ENCODE peak calls at places on chromosomes 2 and 18, in six cellular contexts. Z is WERI-Rb-1; O is SJSA1; I is endothelial cell of umbilical vein; W is RPMI7951; V is activated CD8-positive, alpha-beta T cell treated with anti-CD3 and anti-CD28 coated beads for 36 hours. U is an unnamed sample.

GRCh38 chr2:207513577-207514257 is 16.0 kb upstream of the CREB1 start:
- DNase-seq in V (no peak), I (peak; percentile 23), W (peak; percentile 94), Z (no peak), O (peak; percentile 92), U (no peak)

GRCh38 chr2:11915650-11916049 is 169.2 kb downstream of the LPIN1 start:
- DNase-seq in W (no peak), O (no peak), V (no peak), Z (no peak), I (no peak), U (no peak)

GRCh38 chr18:26546170-26546874 is 2.0 kb downstream of the KCTD1 start:
- DNase-seq in Z (no peak), V (no peak), I (peak; percentile 46), W (peak; percentile 25), O (no peak), U (no peak)

GRCh38 chr2:100895402-100895801 is 75.5 kb downstream of the NPAS2 start:
- DNase-seq in Z (no peak), W (peak; percentile 78), V (no peak), I (no peak), O (no peak), U (no peak)

GRCh38 chr2:70656421-70657010 is 102.9 kb upstream of the TGFA start:
- DNase-seq in I (no peak), V (peak; percentile 70), O (no peak), W (no peak), Z (no peak), U (no peak)

GRCh38 chr2:100193334-100193733 is 50.9 kb upstream of the AFF3 start:
- DNase-seq in V (no peak), O (no peak), W (peak; percentile 26), I (peak; percentile 42), Z (no peak), U (no peak)

GRCh38 chr2:84223191-84223590 is 235.9 kb downstream of the SUCLG1 start:
- DNase-seq in I (no peak), Z (no peak), O (peak; percentile 7), W (peak; percentile 37), V (no peak), U (no peak)

GRCh38 chr2:233995985-233996384 is 54.5 kb upstream of the SPP2 start:
- DNase-seq in V (no peak), O (no peak), I (no peak), W (peak; percentile 15), Z (no peak), U (no peak)

GRCh38 chr18:5315838-5316237 is 20.3 kb upstream of the ZBTB14 start:
- DNase-seq in W (no peak), V (no peak), Z (no peak), O (no peak), I (no peak), U (no peak)

GRCh38 chr18:79366177-79367094 is 29.3 kb upstream of the NFATC1 start:
- DNase-seq in O (peak; percentile 89), Z (no peak), W (peak; percentile 50), I (no peak), V (no peak), U (no peak)

GRCh38 chr2:239279508-239280295 is 121.1 kb downstream of the HDAC4 start:
- DNase-seq in O (no peak), Z (no peak), I (no peak), W (no peak), V (peak; percentile 1), U (no peak)

GRCh38 chr2:43100883-43101662 is 125.3 kb downstream of the ZFP36L2 start:
- DNase-seq in O (no peak), I (peak; percentile 37), W (peak; percentile 78), Z (peak; percentile 50), V (no peak), U (no peak)

GRCh38 chr18:24421831-24422230 is 4.6 kb upstream of the IMPACT start:
- DNase-seq in Z (no peak), W (no peak), O (no peak), V (no peak), I (no peak), U (no peak)

GRCh38 chr2:239035361-239035814 is 187.5 kb downstream of the TWIST2 start:
- DNase-seq in V (peak; percentile 71), W (peak; percentile 22), I (no peak), Z (peak; percentile 50), O (no peak), U (peak; percentile 28)

GRCh38 chr2:223315813-223316212 is 263.8 kb downstream of the KCNE4 start:
- DNase-seq in W (peak; percentile 23), V (no peak), I (no peak), Z (no peak), O (no peak), U (no peak)

GRCh38 chr2:237321746-237322145 is 92.2 kb downstream of the COL6A3 start:
- DNase-seq in O (no peak), I (no peak), Z (no peak), V (no peak), W (no peak), U (no peak)

GRCh38 chr18:42290318-42291307 is 335.6 kb downstream of the PIK3C3 start:
- DNase-seq in V (no peak), O (no peak), I (no peak), Z (no peak), W (no peak), U (no peak)

GRCh38 chr2:118386636-118387302 is 298.5 kb downstream of the INSIG2 start:
- DNase-seq in O (peak; percentile 43), W (peak; percentile 61), V (no peak), Z (no peak), I (no peak), U (no peak)

GRCh38 chr2:115071534-115071933 is 629.1 kb downstream of the DPP10 start:
- DNase-seq in V (no peak), W (no peak), Z (no peak), I (no peak), O (no peak), U (no peak)

GRCh38 chr2:189096769-189097447 is 82.7 kb downstream of the COL5A2 start:
- DNase-seq in V (no peak), O (peak; percentile 87), I (peak; percentile 61), Z (no peak), W (peak; percentile 85), U (no peak)

GRCh38 chr2:24276349-24276899 is 83.9 kb downstream of the ITSN2 start:
- DNase-seq in W (no peak), V (no peak), I (no peak), O (no peak), Z (no peak), U (no peak)

GRCh38 chr18:4333043-4333442 is 122.1 kb downstream of the DLGAP1 start:
- DNase-seq in V (no peak), I (no peak), W (no peak), O (no peak), Z (no peak), U (no peak)

GRCh38 chr2:66790651-66791181 is 355.8 kb downstream of the MEIS1 start:
- DNase-seq in V (no peak), O (peak; percentile 59), W (no peak), Z (no peak), I (no peak), U (peak; percentile 12)

GRCh38 chr2:207129821-207130220 is 35.9 kb downstream of the KLF7 start:
- DNase-seq in Z (no peak), I (no peak), O (no peak), W (no peak), V (no peak), U (no peak)

GRCh38 chr2:179809606-179810005 is 51.8 kb downstream of the ZNF385B start:
- DNase-seq in O (no peak), I (no peak), Z (no peak), V (no peak), W (no peak), U (no peak)

GRCh38 chr2:222169346-222169745 is 129.5 kb downstream of the PAX3 start:
- DNase-seq in Z (no peak), W (peak; percentile 64), O (peak; percentile 5), I (no peak), V (no peak), U (no peak)

U was measured in SK-N-DZ.